ENCODE peak calls at places on chromosomes 1 and 21, in nine cellular contexts. Y, F, A, C, E, N, U, O and B are unnamed samples.

GRCh38 chr1:15712158-15712557 is 23.9 kb upstream of the SLC25A34 start:
- DNase-seq in Y (no peak), F (no peak), A (no peak), C (no peak), E (no peak), N (no peak), U (no peak), O (no peak), B (no peak)

GRCh38 chr1:29502225-29502755 is 266.0 kb downstream of the PTPRU start:
- DNase-seq in Y (no peak), F (no peak), A (no peak), C (no peak), E (no peak), N (no peak), U (no peak), O (no peak), B (no peak)

GRCh38 chr21:45522986-45523385 is 19.3 kb downstream of the SLC19A1 start:
- DNase-seq in Y (no peak), F (no peak), A (no peak), C (no peak), E (no peak), N (no peak), U (no peak), O (no peak), B (no peak)

GRCh38 chr1:204814146-204814884 is 56.3 kb upstream of the NFASC start:
- DNase-seq in Y (no peak), F (no peak), A (no peak), C (no peak), E (no peak), N (no peak), U (no peak), O (no peak), B (no peak)

GRCh38 chr1:115755436-115756370 is 12.8 kb downstream of the CASQ2 start:
- DNase-seq in Y (no peak), F (no peak), A (no peak), C (no peak), E (no peak), N (no peak), U (no peak), O (no peak), B (no peak)

GRCh38 chr1:198175418-198176170 is 18.8 kb downstream of the NEK7 start:
- DNase-seq in Y (no peak), F (no peak), A (no peak), C (no peak), E (peak), N (peak), U (no peak), O (peak), B (no peak)

GRCh38 chr1:23793018-23793781 is 2.3 kb downstream of the LYPLA2 start:
- DNase-seq in Y (peak), F (no peak), A (peak), C (no peak), E (peak), N (peak), U (no peak), O (no peak), B (no peak)

GRCh38 chr1:240117202-240117769 is 25.6 kb downstream of the FMN2 start:
- DNase-seq in Y (no peak), F (no peak), A (no peak), C (no peak), E (no peak), N (peak), U (no peak), O (no peak), B (no peak)

GRCh38 chr1:41482906-41483895 is 1.3 kb downstream of the EDN2 start:
- DNase-seq in Y (no peak), F (no peak), A (no peak), C (no peak), E (no peak), N (peak), U (no peak), O (no peak), B (no peak)

GRCh38 chr1:30572192-30572591 is 151.2 kb downstream of the MATN1 start:
- DNase-seq in Y (no peak), F (peak), A (no peak), C (no peak), E (no peak), N (no peak), U (no peak), O (no peak), B (no peak)

GRCh38 chr1:86441581-86441980 is 17.6 kb downstream of the CLCA2 start:
- DNase-seq in Y (no peak), F (no peak), A (peak), C (no peak), E (no peak), N (no peak), U (no peak), O (no peak), B (no peak)